ENCODE peak calls at places on chromosomes 12 and 14, in seven cellular contexts. D is NCI-H1694 treated with DMSO at 0.1 percent for 48 hours; T is WTC11; U is central memory CD4-positive, alpha-beta T cell; J is activated naive CD4-positive, alpha-beta T cell treated with Interleukin-2 at 50 U/mL for 16 hours; L is mucosa of gallbladder; S is amniotic epithelial cell. K is an unnamed sample.

GRCh38 chr12:103392722-103393121 is 103.0 kb downstream of the C12orf42 start:
- DNase-seq in T (no peak), D (no peak), S (no peak), U (no peak), J (no peak), L (no peak), K (no peak)

GRCh38 chr12:104906695-104907094 is 51.4 kb downstream of the SLC41A2 start:
- DNase-seq in L (no peak), T (no peak), S (no peak), D (no peak), U (no peak), J (no peak), K (no peak)

GRCh38 chr14:105062048-105062433 is 3.2 kb downstream of the GPR132 start:
- DNase-seq in S (no peak), T (no peak), L (no peak), J (no peak), U (no peak), D (no peak), K (no peak)

GRCh38 chr12:21637985-21638891 is 19.4 kb downstream of the LDHB start:
- DNase-seq in U (no peak), S (peak), J (no peak), T (no peak), L (no peak), D (no peak), K (no peak)

GRCh38 chr12:94100254-94100653 is 48.1 kb upstream of the PLXNC1 start:
- DNase-seq in T (no peak), S (peak), D (no peak), L (no peak), U (no peak), J (peak), K (peak)

GRCh38 chr12:123032736-123033391 is 52.4 kb downstream of the ARL6IP4 start:
- DNase-seq in L (no peak), D (no peak), U (no peak), J (no peak), T (no peak), S (no peak), K (no peak)

GRCh38 chr14:95935228-95935822 is 58.7 kb downstream of the TUNAR start:
- DNase-seq in D (no peak), L (peak), T (peak), S (peak), J (no peak), U (no peak), K (peak)

GRCh38 chr12:19130224-19131019 is 889 bp downstream of the PLEKHA5 start:
- DNase-seq in D (no peak), T (peak), J (peak), S (peak), U (peak), L (peak), K (peak)

GRCh38 chr12:84043355-84043754 is 869.2 kb downstream of the SLC6A15 start:
- DNase-seq in L (no peak), D (no peak), J (no peak), T (no peak), U (no peak), S (no peak), K (no peak)

GRCh38 chr12:105474672-105475071 is 144.2 kb downstream of the C12orf75 start:
- DNase-seq in U (no peak), T (no peak), L (no peak), S (no peak), D (no peak), J (no peak), K (peak)

GRCh38 chr12:89693639-89694202 is 14.9 kb downstream of the ATP2B1 start:
- DNase-seq in L (no peak), T (no peak), U (no peak), J (no peak), D (no peak), S (peak), K (peak)

GRCh38 chr12:70196732-70197361 is 46.4 kb upstream of the CNOT2 start:
- DNase-seq in U (no peak), J (no peak), T (no peak), D (peak), L (no peak), S (peak), K (peak)

GRCh38 chr14:86781111-86781510 is 1211.9 kb downstream of the GALC start:
- DNase-seq in S (no peak), D (no peak), U (no peak), J (no peak), L (no peak), T (no peak), K (no peak)

GRCh38 chr14:20418501-20418909 is 5.2 kb upstream of the TEP1 start:
- DNase-seq in U (no peak), T (no peak), J (no peak), D (no peak), L (peak), S (no peak), K (no peak)

GRCh38 chr12:130764475-130765185 is 48.5 kb upstream of the RIMBP2 start:
- DNase-seq in U (no peak), L (no peak), S (peak), D (no peak), J (peak), T (no peak), K (peak)

GRCh38 chr12:124764870-124765570 is 98.6 kb downstream of the SCARB1 start:
- DNase-seq in L (peak), S (peak), D (no peak), U (no peak), J (no peak), T (no peak), K (peak)

GRCh38 chr12:124583854-124584253 is 16.4 kb upstream of the NCOR2 start:
- DNase-seq in J (no peak), T (no peak), S (no peak), U (no peak), L (no peak), D (no peak), K (no peak)

GRCh38 chr12:131810672-131811071 is 17.5 kb upstream of the MMP17 start:
- DNase-seq in S (no peak), T (no peak), D (no peak), U (no peak), J (no peak), L (no peak), K (no peak)

GRCh38 chr14:68676511-68676943 is 116.3 kb downstream of the ZFP36L1 start:
- DNase-seq in T (no peak), L (no peak), U (no peak), D (no peak), J (no peak), S (no peak), K (no peak)

GRCh38 chr12:77928078-77928477 is 97.4 kb downstream of the NAV3 start:
- DNase-seq in L (no peak), T (no peak), D (no peak), J (no peak), S (no peak), U (no peak), K (no peak)

GRCh38 chr12:40980346-40981005 is 207.6 kb upstream of the PDZRN4 start:
- DNase-seq in U (no peak), D (no peak), J (no peak), L (no peak), S (no peak), T (no peak), K (no peak)

GRCh38 chr12:124758266-124759200 is 105.1 kb downstream of the SCARB1 start:
- DNase-seq in J (no peak), L (no peak), D (peak), T (no peak), S (no peak), U (no peak), K (no peak)

GRCh38 chr12:79424109-79424721 is 266.5 kb downstream of the PAWR start:
- DNase-seq in J (no peak), D (no peak), T (no peak), U (no peak), L (no peak), S (peak), K (peak)

GRCh38 chr12:11689591-11690158 is 40.2 kb downstream of the ETV6 start:
- DNase-seq in T (no peak), D (no peak), L (no peak), U (no peak), J (no peak), S (no peak), K (no peak)

GRCh38 chr12:47222960-47223847 is 143.4 kb upstream of the AMIGO2 start:
- DNase-seq in T (peak), S (peak), J (no peak), L (no peak), U (no peak), D (no peak), K (no peak)

GRCh38 chr12:113040722-113041168 is 15.8 kb upstream of the DTX1 start:
- DNase-seq in T (no peak), L (peak), D (no peak), J (no peak), S (peak), U (no peak), K (peak)

GRCh38 chr14:58362798-58363412 is 32.8 kb upstream of the TOMM20L start:
- DNase-seq in L (no peak), T (no peak), J (no peak), U (peak), D (peak), S (peak), K (peak)

GRCh38 chr12:101021442-101021841 is 188.6 kb downstream of the SLC5A8 start:
- DNase-seq in U (no peak), J (no peak), T (no peak), S (no peak), D (no peak), L (no peak), K (no peak)

GRCh38 chr12:2493086-2493485 is 301.7 kb upstream of the FKBP4 start:
- DNase-seq in J (no peak), S (no peak), L (no peak), T (no peak), U (no peak), D (no peak), K (no peak)

GRCh38 chr14:102655154-102655553 is 62.7 kb downstream of the RCOR1 start:
- DNase-seq in U (no peak), T (no peak), J (no peak), L (no peak), D (no peak), S (peak), K (peak)